ENCODE peak calls at places on chromosomes 11 and 22, in four cellular contexts. U, B, G and F are unnamed samples.

GRCh38 chr22:28310299-28310698 is 369.3 kb downstream of the TTC28 start:
- DNase-seq in U (no peak), B (peak; percentile 13), G (no peak), F (no peak)

GRCh38 chr22:41226728-41227655 is 13.7 kb downstream of the CHADL start:
- DNase-seq in U (no peak), B (no peak), G (no peak), F (no peak)

GRCh38 chr22:39139933-39140332 is 12.5 kb downstream of the CBX7 start:
- DNase-seq in U (no peak), B (peak; percentile 64), G (no peak), F (no peak)

GRCh38 chr11:66557733-66558326 is 10.6 kb downstream of the CTSF start:
- DNase-seq in U (no peak), B (no peak), G (no peak), F (no peak)

GRCh38 chr22:49780281-49780991 is 47.2 kb downstream of the BRD1 start:
- DNase-seq in U (no peak), B (no peak), G (no peak), F (no peak)

GRCh38 chr11:47391077-47391583 is 12.8 kb upstream of the SPI1 start:
- DNase-seq in U (no peak), B (no peak), G (no peak), F (no peak)

GRCh38 chr22:32502346-32502745 is 27.7 kb downstream of the FBXO7 start:
- DNase-seq in U (no peak), B (no peak), G (no peak), F (no peak)

GRCh38 chr22:33717694-33718396 is 202.4 kb downstream of the LARGE1 start:
- DNase-seq in U (no peak), B (no peak), G (no peak), F (no peak)

GRCh38 chr11:119791047-119791446 is 62.0 kb upstream of the NECTIN1 start:
- DNase-seq in U (no peak), B (no peak), G (no peak), F (no peak)

GRCh38 chr11:119793335-119793984 is 64.5 kb upstream of the NECTIN1 start:
- DNase-seq in U (no peak), B (no peak), G (no peak), F (no peak)

GRCh38 chr11:119789766-119790407 is 60.9 kb upstream of the NECTIN1 start:
- DNase-seq in U (no peak), B (no peak), G (no peak), F (no peak)

GRCh38 chr11:119790476-119790875 is 61.5 kb upstream of the NECTIN1 start:
- DNase-seq in U (no peak), B (no peak), G (no peak), F (no peak)

DNA sequence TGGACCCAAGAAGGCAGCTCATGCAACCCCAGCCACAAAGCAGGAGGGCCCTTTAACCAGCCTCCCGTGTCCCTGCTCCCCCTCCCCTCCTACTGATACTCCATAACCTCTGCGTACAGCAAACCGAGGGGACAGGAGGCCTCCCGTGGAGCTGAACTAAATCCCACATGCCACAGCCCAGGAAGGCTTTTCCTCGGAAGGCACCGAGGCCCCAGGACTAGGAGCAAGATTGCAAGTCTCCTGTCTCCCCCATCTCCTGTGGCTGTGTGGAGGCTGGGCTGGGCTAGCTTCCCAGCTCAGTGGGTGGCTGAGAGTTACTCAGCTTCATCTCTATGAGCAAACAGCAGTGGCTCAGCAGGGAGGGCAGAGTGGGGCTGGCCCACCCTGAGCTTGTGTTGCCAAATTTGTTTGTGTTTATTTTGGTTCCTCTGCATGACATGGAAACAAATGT is 62.7 kb upstream of the NECTIN1 start:
- DNase-seq in U (no peak), B (no peak), G (no peak), F (no peak)
- TF ChIP-seq MAX in U (no peak), B (no peak), G (no peak), F (no peak)

DNA sequence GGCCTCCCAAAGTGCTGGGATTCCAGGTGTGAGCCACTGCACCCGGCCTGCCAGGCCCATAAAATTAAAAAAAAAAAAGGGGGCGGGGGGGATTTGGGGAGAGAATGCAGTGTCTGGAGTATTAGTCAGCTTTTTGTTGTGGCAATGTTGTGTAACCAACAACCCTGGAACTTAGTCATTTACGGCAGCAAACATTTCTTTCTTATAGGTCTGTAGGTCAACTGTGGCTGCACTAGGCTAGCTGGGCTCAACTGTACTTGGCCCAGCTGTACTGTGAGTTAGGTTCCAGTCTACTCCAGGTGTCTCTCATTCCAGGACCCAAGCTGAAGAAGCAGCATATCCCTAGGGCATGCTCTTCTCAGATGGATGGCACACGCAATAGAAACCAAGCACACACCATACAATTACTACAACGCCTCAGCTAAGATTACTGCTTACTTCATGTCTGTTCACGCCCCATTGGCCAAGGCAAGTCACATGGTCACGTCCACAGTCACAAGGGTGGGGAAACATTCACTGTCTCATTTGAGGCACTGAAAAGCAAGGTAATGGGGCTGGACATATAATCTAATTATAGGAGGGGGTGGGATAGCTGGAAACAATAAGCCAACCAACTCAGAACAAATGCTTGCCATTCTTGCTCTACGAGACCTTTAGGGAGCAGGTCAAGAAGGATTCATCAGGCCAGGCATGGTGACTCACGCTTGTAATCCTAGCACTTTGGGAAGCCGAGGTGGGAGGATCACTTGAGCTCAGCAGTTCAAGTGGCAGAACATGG is 10.4 kb upstream of the SPINDOC start:
- DNase-seq in U (peak; percentile 51), B (no peak), G (peak; percentile 71), F (no peak)
- TF ChIP-seq NR3C1 in U (no peak), B (no peak), G (no peak), F (no peak)

GRCh38 chr11:102581091-102581490 is 44.0 kb downstream of the MMP20 start:
- DNase-seq in U (no peak), B (no peak), G (no peak), F (no peak)
- TF ChIP-seq MAX in U (no peak), B (no peak), G (no peak), F (no peak)

GRCh38 chr11:19660076-19660475 is 52.6 kb upstream of the NAV2 start:
- DNase-seq in U (peak; percentile 72), B (peak; percentile 52), G (peak; percentile 61), F (no peak)
- TF ChIP-seq NR3C1 in U (no peak), B (no peak), G (no peak), F (no peak)

DNA sequence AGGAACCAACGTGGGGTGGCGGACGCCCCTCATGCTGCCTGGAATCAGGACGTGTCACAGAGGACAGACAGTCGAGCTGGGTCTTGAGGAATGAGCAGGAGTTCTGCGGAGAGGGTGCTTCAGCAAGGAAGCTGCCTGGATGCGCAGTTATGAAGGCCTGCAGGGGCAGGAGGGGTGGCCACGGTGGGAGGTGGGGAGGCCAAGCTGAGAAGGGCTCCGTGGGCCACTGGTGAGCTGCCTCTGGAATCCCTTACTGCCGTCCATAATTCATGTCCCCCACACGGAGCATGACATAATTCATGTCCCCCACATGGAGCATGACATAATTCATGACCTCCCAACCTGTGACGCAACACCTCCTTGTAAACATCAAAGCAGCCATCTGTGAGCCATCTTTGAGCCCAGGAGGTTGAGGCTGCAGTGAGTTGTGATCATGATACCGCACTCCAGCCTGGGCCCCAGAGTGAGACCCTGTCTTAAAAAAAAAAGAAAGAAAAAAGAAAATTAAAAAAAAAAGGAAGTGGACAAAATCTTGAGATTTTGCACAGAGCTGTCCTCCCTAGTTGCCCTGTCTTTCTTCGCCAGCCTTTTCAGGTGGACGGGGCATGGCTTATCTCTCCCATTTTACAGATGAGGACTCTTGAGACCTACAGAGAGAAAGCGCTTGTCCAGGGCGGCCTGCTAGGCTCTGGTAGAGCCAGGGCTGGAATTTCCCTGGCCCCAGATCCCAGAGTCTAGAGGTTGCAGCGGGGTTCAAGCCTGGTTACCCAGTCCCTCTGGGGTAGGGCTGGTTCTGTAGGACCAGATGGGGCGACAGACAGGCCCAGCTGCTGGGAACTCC is 24.3 kb upstream of the PICK1 start:
- DNase-seq in U (no peak), B (peak; percentile 51), G (peak; percentile 72), F (no peak)
- TF ChIP-seq MAX in U (peak; percentile 27), B (no peak), G (peak; percentile 31), F (no peak)

GRCh38 chr11:86067230-86068137 is 1.4 kb downstream of the PICALM start:
- DNase-seq in U (no peak), B (peak; percentile 83), G (peak; percentile 67), F (no peak)

GRCh38 chr11:86069408-86070086 is 663 bp upstream of the PICALM start:
- DNase-seq in U (peak; percentile 61), B (peak; percentile 76), G (peak; percentile 83), F (no peak)

GRCh38 chr11:86068951-86069407 is at the start of gene PICALM:
- DNase-seq in U (peak; percentile 85), B (peak; percentile 96), G (peak; percentile 100), F (peak; percentile 98)

GRCh38 chr11:86066606-86067229 is 2.2 kb downstream of the PICALM start:
- DNase-seq in U (no peak), B (no peak), G (no peak), F (no peak)

DNA sequence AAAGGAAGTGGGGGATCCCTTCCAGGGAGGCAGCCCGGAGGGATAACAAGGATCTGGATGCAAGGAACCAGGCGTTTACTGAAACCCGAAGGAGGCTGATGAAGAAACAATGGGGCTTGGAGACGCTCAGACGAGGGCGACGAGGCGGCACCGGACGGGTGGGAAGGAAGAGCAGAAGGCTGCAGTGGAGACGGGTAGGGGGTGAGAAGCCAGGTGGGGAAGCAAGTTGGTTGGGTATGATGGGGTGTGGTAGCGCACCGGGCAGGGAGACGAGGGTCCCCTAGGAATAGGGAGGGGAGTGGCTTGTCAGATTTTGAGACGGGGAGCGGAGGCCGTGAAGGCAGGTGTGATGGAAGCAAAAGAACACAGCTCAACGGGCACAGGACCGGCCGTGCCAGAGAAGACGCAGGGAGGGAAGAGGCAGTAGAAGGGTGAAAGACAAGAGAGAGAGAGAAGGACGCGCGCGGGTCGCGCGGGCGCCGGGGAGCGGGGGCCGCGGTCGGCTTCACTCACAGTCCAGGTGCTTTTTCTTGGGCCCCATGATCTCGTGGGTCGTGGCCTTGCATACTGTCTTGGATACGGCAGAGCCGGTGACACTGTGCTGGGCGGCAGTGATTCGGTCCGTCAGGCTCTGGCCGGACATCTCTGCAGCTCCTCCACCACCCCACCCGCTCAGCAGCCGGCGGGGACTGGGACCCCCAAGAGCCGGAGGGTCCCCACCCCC is 584 bp downstream of the PICALM start:
- DNase-seq in U (peak; percentile 28), B (peak; percentile 6), G (peak; percentile 75), F (peak; percentile 29)
- TF ChIP-seq NR3C1 in U (no peak), B (no peak), G (no peak), F (no peak)

DNA sequence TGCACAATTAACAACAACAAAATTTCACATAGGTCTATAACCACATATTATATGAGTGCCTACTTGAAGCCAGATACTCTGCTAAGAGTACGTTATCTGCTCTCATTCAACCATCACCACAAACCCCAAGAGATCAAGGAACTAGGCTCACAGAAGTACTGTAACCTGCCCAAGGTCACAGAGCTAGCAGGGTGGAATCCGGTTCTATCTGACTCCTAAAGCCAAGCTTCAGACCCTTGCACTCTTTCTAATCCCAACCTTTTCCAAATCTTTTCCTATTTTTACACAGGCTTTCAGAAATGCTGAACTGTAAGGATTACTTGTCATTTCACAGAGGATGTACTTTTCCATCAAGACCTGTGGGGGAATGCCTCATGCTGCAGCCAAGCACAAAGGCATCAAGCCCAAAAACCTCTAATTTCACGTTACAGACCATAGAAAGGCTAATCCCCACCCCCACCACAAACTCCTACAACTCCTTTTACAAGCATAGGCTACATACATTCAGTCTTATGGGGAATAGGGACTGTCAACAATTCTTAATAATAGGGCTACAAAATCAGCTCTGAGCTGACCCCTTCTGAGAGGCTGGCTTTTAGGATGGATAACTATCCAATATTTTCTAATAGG is 924 bp downstream of the PRCP start:
- DNase-seq in U (no peak), B (peak; percentile 8), G (peak; percentile 41), F (no peak)
- TF ChIP-seq MAX in U (no peak), B (no peak), G (no peak), F (no peak)